ENCODE peak calls at places on chromosome 22, in four cellular contexts. C, W, H and F are unnamed samples.

GRCh38 chr22:46084943-46085830 is 65.1 kb upstream of the PPARA start:
- DNase-seq in C (peak; percentile 82), W (peak; percentile 96), H (no peak), F (no peak)

GRCh38 chr22:36760716-36761115 is 15.2 kb downstream of the IFT27 start:
- DNase-seq in C (no peak), W (no peak), H (no peak), F (no peak)

GRCh38 chr22:46457502-46458488 is 79.6 kb downstream of the CELSR1 start:
- DNase-seq in C (peak; percentile 26), W (peak; percentile 29), H (no peak), F (no peak)

GRCh38 chr22:36238348-36239149 is 778 bp downstream of the APOL2 start:
- DNase-seq in C (no peak), W (no peak), H (no peak), F (no peak)

GRCh38 chr22:48382197-48382596 is 1445.5 kb downstream of the BRD1 start:
- DNase-seq in C (no peak), W (no peak), H (no peak), F (no peak)

GRCh38 chr22:23826510-23827350 is 12.1 kb downstream of the DERL3 start:
- DNase-seq in C (peak; percentile 51), W (peak; percentile 75), H (no peak), F (no peak)

GRCh38 chr22:45097061-45097460 is 66.7 kb upstream of the NUP50 start:
- DNase-seq in C (no peak), W (no peak), H (no peak), F (no peak)

GRCh38 chr22:46769706-46770105 is 7.3 kb downstream of the TBC1D22A start:
- DNase-seq in C (no peak), W (no peak), H (no peak), F (no peak)

GRCh38 chr22:23536821-23537345 is 43.2 kb downstream of the IGLL1 start:
- DNase-seq in C (no peak), W (no peak), H (no peak), F (no peak)

GRCh38 chr22:26753125-26753862 is 95.9 kb downstream of the MIAT start:
- DNase-seq in C (no peak), W (no peak), H (no peak), F (no peak)
- TF ChIP-seq CTCF in C (no peak), W (peak; percentile 11), H (peak; percentile 30), F (no peak)

GRCh38 chr22:20130739-20131592 is 638 bp upstream of the ZDHHC8 start:
- DNase-seq in C (peak; percentile 77), W (peak; percentile 77), H (no peak), F (peak; percentile 66)

GRCh38 chr22:20128902-20129746 is 2.5 kb upstream of the ZDHHC8 start:
- DNase-seq in C (no peak), W (peak; percentile 37), H (no peak), F (no peak)

GRCh38 chr22:20131593-20131855 is at the start of gene ZDHHC8:
- DNase-seq in C (no peak), W (peak; percentile 21), H (no peak), F (peak; percentile 29)

GRCh38 chr22:20129747-20130014 is 1.9 kb upstream of the ZDHHC8 start:
- DNase-seq in C (no peak), W (no peak), H (no peak), F (no peak)

GRCh38 chr22:20130319-20130718 is 1.3 kb upstream of the ZDHHC8 start:
- DNase-seq in C (no peak), W (no peak), H (no peak), F (no peak)
- TF ChIP-seq CTCF in C (no peak), W (no peak), H (no peak), F (no peak)

DNA sequence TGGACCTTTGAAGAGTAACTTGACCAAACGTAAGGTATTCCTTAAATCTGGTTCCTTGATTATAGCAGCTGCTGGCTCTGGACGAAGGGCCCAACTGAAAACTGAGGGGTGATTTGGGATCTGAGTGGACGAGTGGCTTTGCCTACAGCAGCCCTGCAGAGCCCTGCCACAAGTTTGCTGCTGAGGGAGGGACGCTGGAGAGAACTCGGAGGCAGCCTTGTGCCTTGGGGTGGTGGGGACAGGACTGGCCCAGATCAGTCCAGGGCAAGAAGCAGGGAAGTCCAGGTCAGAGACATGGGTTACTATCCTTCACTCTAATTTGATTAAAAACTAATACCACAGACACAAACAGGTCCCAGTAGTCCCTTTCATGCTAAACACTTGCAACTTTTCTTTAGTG is 89.6 kb upstream of the PITPNB start:
- DNase-seq in C (no peak), W (no peak), H (no peak), F (no peak)
- TF ChIP-seq CTCF in C (no peak), W (no peak), H (no peak), F (no peak)

GRCh38 chr22:22069450-22070370 is 87.1 kb upstream of the TOP3B start:
- DNase-seq in C (no peak), W (no peak), H (no peak), F (no peak)
- TF ChIP-seq CTCF in C (no peak), W (no peak), H (peak; percentile 30), F (no peak)

DNA sequence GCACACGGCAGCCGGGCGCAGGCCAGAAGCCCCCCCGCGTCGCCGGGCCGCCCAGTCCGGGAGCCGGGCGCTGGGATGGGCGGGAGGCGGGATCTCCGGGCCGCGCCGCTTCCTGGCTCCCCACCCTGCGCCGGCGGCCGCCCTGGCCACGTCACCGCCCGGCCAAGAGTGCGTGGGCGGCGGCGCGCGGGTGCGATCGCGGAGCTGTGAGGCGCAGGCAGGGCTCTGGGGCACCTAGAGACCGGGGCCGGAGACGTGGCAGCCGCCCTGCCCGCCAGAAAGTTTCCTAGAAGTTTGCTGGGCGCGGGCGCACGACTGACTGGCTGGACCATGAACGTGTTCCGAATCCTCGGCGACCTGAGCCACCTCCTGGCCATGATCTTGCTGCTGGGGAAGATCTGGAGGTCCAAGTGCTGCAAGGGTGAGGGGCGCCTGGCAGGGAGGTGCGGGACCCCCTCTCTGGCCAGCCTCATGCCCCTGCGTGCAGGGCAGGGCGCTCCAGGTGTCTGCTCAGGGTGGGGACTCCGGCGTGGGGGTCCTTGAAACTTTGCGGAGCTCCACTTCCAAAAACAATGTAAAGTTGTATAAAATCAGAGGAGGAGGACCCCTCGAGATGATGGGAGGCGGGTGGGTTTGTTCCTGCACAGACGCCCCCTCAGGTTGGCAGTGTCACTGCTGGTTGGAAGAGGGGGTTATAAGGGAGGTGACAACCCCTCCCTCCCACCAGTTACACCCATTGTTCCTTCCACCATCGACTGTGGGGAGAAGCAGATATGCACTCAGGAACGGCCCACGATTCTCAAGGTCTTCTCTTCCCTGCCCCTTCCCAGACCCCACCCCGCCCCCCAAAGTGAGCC is at the start of gene KDELR3:
- DNase-seq in C (peak; percentile 78), W (peak; percentile 70), H (no peak), F (peak; percentile 52)
- TF ChIP-seq CTCF in C (no peak), W (peak; percentile 38), H (peak; percentile 60), F (no peak)

DNA sequence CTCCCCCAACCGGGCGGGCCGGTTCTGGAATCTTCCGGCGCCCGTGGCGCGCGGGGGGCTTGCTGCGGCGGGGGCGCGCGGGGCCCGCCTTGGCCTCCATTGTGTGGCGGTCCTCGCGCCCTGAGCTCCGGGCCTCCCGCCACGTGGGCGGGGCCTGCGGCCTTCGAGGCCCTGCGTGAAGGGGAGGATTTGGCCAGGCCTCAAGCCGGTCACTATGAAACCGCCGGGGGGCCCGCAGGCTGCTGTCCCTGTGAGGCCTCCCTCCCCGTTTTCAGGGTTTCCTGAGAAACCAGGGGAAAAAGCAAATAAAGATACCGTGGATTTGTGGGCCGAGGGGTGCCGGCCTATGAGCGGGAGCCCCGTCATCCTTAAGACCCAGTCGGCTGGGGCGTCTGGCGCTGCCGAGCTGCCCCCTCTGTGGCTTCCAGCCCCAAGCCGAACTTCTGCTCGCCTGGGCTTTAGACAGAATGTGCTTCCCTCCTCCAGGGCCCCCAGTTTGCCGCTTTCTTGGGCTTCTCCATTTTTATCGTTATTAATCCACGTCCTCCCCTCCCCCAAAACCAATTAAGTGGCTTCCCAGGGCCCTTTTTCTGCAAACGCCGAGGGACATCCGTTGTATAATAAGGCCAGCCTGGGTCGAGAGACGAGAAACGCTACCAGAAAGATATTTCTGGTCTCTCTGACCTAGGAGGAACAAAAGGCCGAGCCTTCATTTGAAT is 602 bp downstream of the EWSR1 start:
- DNase-seq in C (peak; percentile 63), W (peak; percentile 75), H (no peak), F (peak; percentile 53)
- TF ChIP-seq CTCF in C (no peak), W (no peak), H (no peak), F (no peak)